ENCODE peak calls at places on chromosomes 11 and 22, in seven cellular contexts. M is Peyer's patch, S is tibial artery, X is Panc1, T is upper lobe of right lung, N is A549, P is cardiac muscle cell. L is an unnamed sample. For H3K9me3, the result is how much of the 10 kb centered on the place peaks cover.

GRCh38 chr22:20061481-20061861 is 18.6 kb upstream of the DGCR8 start:
- DNase-seq in M (no peak), T (no peak), S (no peak), P (peak), X (no peak), N (no peak), L (no peak)

GRCh38 chr22:49771266-49772065 is 56.2 kb downstream of the BRD1 start:
- DNase-seq in M (no peak), P (no peak), T (no peak), X (no peak), N (no peak), S (peak), L (peak)

GRCh38 chr11:19276859-19277808 is 36.4 kb upstream of the E2F8 start:
- DNase-seq in X (peak), S (no peak), M (no peak), N (peak), T (no peak), P (peak), L (no peak)

GRCh38 chr11:2527621-2528291 is 82.9 kb downstream of the KCNQ1 start:
- DNase-seq in N (no peak), T (peak), P (no peak), X (no peak), S (peak), M (no peak), L (peak)

GRCh38 chr11:17986007-17986710 is 26.7 kb downstream of the SERGEF start:
- DNase-seq in T (no peak), X (no peak), P (peak), N (no peak), S (no peak), M (no peak), L (no peak)

GRCh38 chr11:15687342-15687741 is 572.6 kb downstream of the INSC start:
- DNase-seq in T (no peak), X (no peak), S (no peak), M (no peak), N (no peak), P (no peak), L (no peak)

GRCh38 chr11:45907911-45908370 is 870 bp upstream of the FREY1 start:
- DNase-seq in P (no peak), M (no peak), N (no peak), T (no peak), X (no peak), S (no peak), L (no peak)

GRCh38 chr11:95074806-95075563 is 8.3 kb downstream of the SRSF8 start:
- DNase-seq in S (peak), P (peak), M (no peak), T (peak), N (no peak), X (no peak), L (peak)

GRCh38 chr11:1877211-1878133 is 14.2 kb downstream of the PRR33 start:
- DNase-seq in N (no peak), X (no peak), M (no peak), P (peak), T (peak), S (peak), L (peak)

GRCh38 chr22:20027966-20028854 is 7.3 kb downstream of the TANGO2 start:
- DNase-seq in X (no peak), M (no peak), P (peak), T (no peak), N (peak), S (peak), L (no peak)

GRCh38 chr11:83033367-83033766 is 38.3 kb downstream of the RAB30 start:
- DNase-seq in M (no peak), S (no peak), X (no peak), N (no peak), P (no peak), T (no peak), L (no peak)

GRCh38 chr11:104191124-104191523 is 27.2 kb upstream of the PDGFD start:
- DNase-seq in X (no peak), M (no peak), S (no peak), N (no peak), T (no peak), P (peak), L (no peak)

GRCh38 chr11:129881570-129882170 is 13.7 kb downstream of the NFRKB start:
- DNase-seq in S (no peak), N (peak), T (no peak), M (no peak), P (peak), X (no peak), L (no peak)

GRCh38 chr22:37454857-37455686 is 27.8 kb upstream of the ELFN2 start:
- DNase-seq in T (peak), X (no peak), P (peak), S (no peak), N (peak), M (no peak), L (peak)

GRCh38 chr11:66264893-66265292 is 3.5 kb upstream of the RAB1B start:
- DNase-seq in P (no peak), S (no peak), N (peak), X (no peak), T (no peak), M (no peak), L (no peak)

GRCh38 chr11:3190600-3190999 is 25.5 kb upstream of the OSBPL5 start:
- DNase-seq in N (no peak), P (no peak), S (peak), X (no peak), M (no peak), T (no peak), L (no peak)

GRCh38 chr11:68039526-68040086 is 781 bp downstream of the TCIRG1 start:
- DNase-seq in T (peak), M (peak), P (no peak), N (no peak), S (no peak), X (no peak), L (peak)

GRCh38 chr22:32329202-32329645 is 28.4 kb upstream of the RFPL3 start:
- DNase-seq in S (no peak), P (no peak), T (peak), N (no peak), M (no peak), X (no peak), L (no peak)

GRCh38 chr22:24068377-24068680 is 57.2 kb downstream of the CABIN1 start:
- DNase-seq in T (peak), N (no peak), P (no peak), S (no peak), X (no peak), M (no peak), L (no peak)

GRCh38 chr11:59012106-59012941 is 73.0 kb downstream of the GLYATL1 start:
- DNase-seq in M (peak), N (no peak), T (no peak), S (no peak), P (no peak), X (no peak), L (no peak)

GRCh38 chr11:111878385-111878765 is 590 bp downstream of the FDXACB1 start:
- DNase-seq in P (peak), X (no peak), M (no peak), T (no peak), N (peak), S (no peak), L (no peak)

GRCh38 chr11:76123243-76123642 is 83.1 kb downstream of the WNT11 start:
- DNase-seq in M (no peak), S (no peak), T (no peak), X (no peak), P (no peak), N (no peak), L (no peak)

GRCh38 chr11:128660957-128661356 is 32.9 kb upstream of the FLI1 start:
- DNase-seq in P (peak), T (no peak), S (no peak), X (no peak), M (no peak), N (no peak), L (no peak)

GRCh38 chr22:20979940-20980453 is 2.1 kb upstream of the LZTR1 start:
- DNase-seq in N (no peak), P (no peak), X (no peak), S (no peak), M (no peak), T (no peak), L (no peak)

GRCh38 chr11:7538023-7538422 is 24.2 kb downstream of the PPFIBP2 start:
- DNase-seq in N (no peak), M (no peak), S (no peak), T (no peak), X (no peak), P (peak), L (no peak)

GRCh38 chr11:68302256-68303054 is 9.9 kb upstream of the LRP5 start:
- DNase-seq in T (no peak), P (peak), M (no peak), S (no peak), N (peak), X (no peak), L (peak)

DNA sequence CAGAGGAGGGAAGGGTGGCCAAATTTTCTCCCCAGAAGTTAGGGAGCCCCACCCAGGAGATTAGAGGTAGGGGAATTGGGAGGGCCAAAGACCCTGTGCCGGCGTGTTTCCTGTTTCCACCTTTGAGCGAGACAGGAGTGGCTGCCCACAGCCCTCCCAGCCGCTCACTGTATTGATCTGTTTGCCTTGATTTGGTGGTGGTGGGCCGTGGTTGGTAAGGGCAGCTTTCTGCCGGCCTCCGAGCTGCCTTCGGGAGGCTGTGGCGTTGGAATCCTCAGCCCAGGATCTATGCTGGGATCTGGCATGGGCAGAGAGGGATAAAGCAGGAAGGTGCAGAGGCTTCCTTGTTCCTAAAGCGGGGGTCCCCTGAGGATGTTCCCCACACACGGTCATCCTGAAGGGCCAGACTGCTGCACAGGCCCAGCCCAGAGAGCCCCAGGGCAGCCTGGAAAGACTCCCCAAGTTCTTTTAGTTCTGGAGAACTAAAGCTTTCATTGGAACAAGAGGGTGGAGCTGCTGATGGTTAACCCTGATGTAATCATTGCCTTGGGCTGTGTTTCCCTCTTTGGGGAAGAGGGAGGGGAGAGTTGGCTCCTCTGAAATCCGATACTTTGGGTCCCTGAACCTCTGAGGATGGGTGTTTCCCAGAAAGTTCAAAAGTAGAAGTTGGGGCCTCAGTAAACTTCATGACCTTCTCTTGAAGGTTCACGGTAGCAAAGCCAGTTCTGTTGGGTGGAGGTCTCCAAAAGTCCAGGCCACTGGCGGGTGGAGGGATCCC is 7.2 kb downstream of the FAM83F start:
- DNase-seq in M (no peak), N (no peak), T (no peak), S (no peak), P (no peak), X (no peak), L (no peak)
- H3K27ac ChIP-seq in M (no peak), N (no peak), T (no peak), S (no peak), P (no peak), X (no peak), L (no peak)

GRCh38 chr11:71448257-71449161 is at the start of gene DHCR7:
- DNase-seq in P (peak), T (peak), N (peak), S (peak), X (peak), M (peak), L (peak)
- TF ChIP-seq CTCF in P (no peak), T (no peak), N (no peak), S (no peak), X (no peak), M (peak), L (no peak)

DNA sequence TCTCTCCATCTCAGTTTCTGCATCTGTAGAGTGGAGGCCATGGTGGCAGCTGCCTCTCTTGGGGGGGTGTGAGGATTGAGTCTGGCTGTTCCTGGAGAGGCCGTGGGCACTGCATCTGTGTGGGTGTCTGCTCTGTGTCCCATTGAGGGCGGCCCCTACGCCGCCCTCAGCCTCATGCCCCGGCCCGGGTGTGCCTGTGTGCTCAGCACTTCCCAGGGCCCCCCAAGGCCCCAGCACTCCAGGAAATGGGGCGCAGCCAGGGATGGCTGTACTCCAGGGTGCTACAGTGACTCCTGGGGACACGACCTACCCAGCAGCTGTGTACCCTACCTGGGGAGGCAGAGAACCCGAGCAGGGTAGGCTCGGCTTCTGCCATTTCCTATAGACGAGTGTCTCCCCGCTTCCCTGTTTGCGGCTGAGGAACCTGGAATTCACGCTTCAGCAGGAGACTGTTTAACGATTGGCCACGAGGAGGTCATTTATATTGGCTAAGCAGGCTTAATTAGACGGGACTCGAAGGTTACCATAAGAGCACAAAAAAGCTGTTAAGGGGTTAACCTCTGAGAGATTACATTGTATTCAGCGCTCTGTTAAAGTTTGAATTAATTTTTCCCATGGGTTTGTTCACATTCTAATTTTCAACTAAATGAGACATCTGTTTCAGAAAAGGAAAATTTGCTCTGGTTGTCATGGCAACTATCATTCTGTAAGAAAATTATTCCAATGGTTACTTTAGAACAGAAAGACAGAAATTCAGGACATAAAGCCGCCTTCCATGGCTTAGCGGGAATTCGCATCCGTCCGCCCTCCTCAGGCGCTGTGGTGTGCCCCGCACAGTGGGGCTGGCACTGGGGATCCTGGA is 76.4 kb downstream of the MPPED1 start:
- DNase-seq in M (no peak), S (no peak), N (no peak), X (no peak), T (no peak), P (no peak), L (no peak)
- H3K9me3 ChIP-seq in M (under half), S (under half), N (under half), X (under half), T (under half), P (under half), L (under half)

GRCh38 chr11:8714622-8715225 is 32.1 kb downstream of the RPL27A start:
- DNase-seq in X (no peak), N (no peak), T (no peak), P (no peak), M (no peak), S (no peak), L (no peak)

GRCh38 chr11:8717876-8718753 is 35.5 kb downstream of the RPL27A start:
- DNase-seq in T (no peak), P (peak), X (no peak), N (peak), S (peak), M (peak), L (no peak)

GRCh38 chr11:8717544-8717875 is 34.9 kb downstream of the RPL27A start:
- DNase-seq in T (no peak), N (no peak), X (no peak), P (no peak), M (no peak), S (no peak), L (no peak)

GRCh38 chr11:8713760-8714159 is 31.2 kb downstream of the RPL27A start:
- DNase-seq in X (no peak), S (no peak), N (no peak), T (no peak), P (no peak), M (no peak), L (no peak)

GRCh38 chr11:8715501-8715900 is 32.9 kb downstream of the RPL27A start:
- DNase-seq in M (no peak), N (no peak), X (no peak), S (no peak), T (peak), P (no peak), L (no peak)
- H3K27ac ChIP-seq in M (peak), N (peak), X (no peak), S (peak), T (no peak), P (no peak), L (peak)

DNA sequence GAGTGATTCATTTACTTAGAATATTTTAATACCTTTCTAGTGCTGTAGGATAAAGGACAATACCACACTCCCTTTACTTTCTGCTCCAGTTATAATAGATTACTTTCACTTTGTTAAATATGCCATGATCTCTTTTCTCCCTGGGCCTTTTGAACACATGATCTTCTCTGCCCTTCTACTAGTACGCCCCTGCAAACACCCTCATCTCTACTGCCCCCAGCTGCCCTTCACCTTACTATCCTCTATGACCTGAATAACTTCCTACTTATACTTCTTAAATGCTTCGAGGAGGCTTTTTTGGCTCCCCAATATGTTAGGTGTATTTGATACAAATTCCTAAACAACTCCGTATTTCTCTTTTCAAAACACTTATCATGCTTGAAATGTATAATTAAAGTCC is 177.3 kb downstream of the GUCY1A2 start:
- DNase-seq in X (no peak), M (no peak), T (no peak), P (no peak), S (no peak), N (no peak), L (no peak)
- TF ChIP-seq CTCF in X (no peak), M (no peak), T (no peak), P (no peak), S (no peak), N (no peak), L (no peak)

GRCh38 chr11:108206969-108207682 is 15.3 kb downstream of the NPAT start:
- DNase-seq in S (no peak), T (no peak), P (no peak), X (no peak), N (no peak), M (no peak), L (no peak)
- H3K9me3 ChIP-seq in S (under half), T (under half), P (under half), X (under half), N (under half), M (under half), L (under half)

DNA sequence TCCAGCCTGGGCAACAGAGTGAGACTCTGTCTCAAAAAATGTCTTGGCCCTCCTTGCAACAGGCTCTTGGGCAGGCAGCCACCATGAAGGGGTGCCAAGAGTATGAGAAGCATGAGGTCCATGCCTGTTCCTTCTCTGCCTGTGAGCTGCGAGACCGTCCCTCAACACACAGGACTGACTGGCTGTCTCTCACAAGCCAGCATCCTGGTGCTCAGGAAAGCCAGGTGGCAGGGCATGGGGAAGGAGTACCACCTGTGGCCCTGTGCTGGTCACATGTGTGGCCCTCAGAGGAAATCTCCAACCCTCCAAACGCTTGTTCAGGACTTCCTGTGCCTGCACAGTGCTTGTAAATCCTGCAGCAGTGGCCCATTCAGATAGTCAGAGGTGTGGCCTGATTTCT is 83.2 kb downstream of the ATXN10 start:
- DNase-seq in X (no peak), N (no peak), T (no peak), P (no peak), S (no peak), M (no peak), L (no peak)
- H3K27ac ChIP-seq in X (no peak), N (no peak), T (no peak), P (no peak), S (no peak), M (no peak), L (no peak)

L was measured in lower lobe of right lung.